ENCODE peak calls at places on chromosomes 6 and 20, in four cellular contexts. One of them, this sample, is unnamed.

GRCh38 chr6:37607949-37608348 is 89.7 kb downstream of the MDGA1 start:
- DNase-seq in HT1080: peak; percentile 55
- DNase-seq in activated CD4-positive, alpha-beta T cell treated with anti-CD3 and anti-CD28 coated beads, Interleukin-2, amount 50 U/mL, for 1 hour: no peak
- DNase-seq in Kasumi-1: peak; percentile 61
- DNase-seq in this sample: peak; percentile 54

GRCh38 chr6:46039646-46040045 is 24.0 kb upstream of the CLIC5 start:
- DNase-seq in Kasumi-1: no peak
- DNase-seq in HT1080: no peak
- DNase-seq in activated CD4-positive, alpha-beta T cell treated with anti-CD3 and anti-CD28 coated beads, Interleukin-2, amount 50 U/mL, for 1 hour: no peak
- DNase-seq in this sample: no peak

GRCh38 chr20:56229821-56230220 is 18.7 kb upstream of the MC3R start:
- DNase-seq in HT1080: no peak
- DNase-seq in activated CD4-positive, alpha-beta T cell treated with anti-CD3 and anti-CD28 coated beads, Interleukin-2, amount 50 U/mL, for 1 hour: no peak
- DNase-seq in Kasumi-1: no peak
- DNase-seq in this sample: no peak

GRCh38 chr20:44832724-44833123 is 22.4 kb upstream of the RIMS4 start:
- DNase-seq in HT1080: no peak
- DNase-seq in activated CD4-positive, alpha-beta T cell treated with anti-CD3 and anti-CD28 coated beads, Interleukin-2, amount 50 U/mL, for 1 hour: no peak
- DNase-seq in Kasumi-1: no peak
- DNase-seq in this sample: peak; percentile 28

GRCh38 chr6:21935561-21936028 is 342.0 kb downstream of the SOX4 start:
- DNase-seq in Kasumi-1: peak; percentile 73
- DNase-seq in HT1080: no peak
- DNase-seq in activated CD4-positive, alpha-beta T cell treated with anti-CD3 and anti-CD28 coated beads, Interleukin-2, amount 50 U/mL, for 1 hour: no peak
- DNase-seq in this sample: no peak

GRCh38 chr20:58471161-58471834 is 43.9 kb downstream of the APCDD1L start:
- DNase-seq in Kasumi-1: no peak
- DNase-seq in activated CD4-positive, alpha-beta T cell treated with anti-CD3 and anti-CD28 coated beads, Interleukin-2, amount 50 U/mL, for 1 hour: no peak
- DNase-seq in HT1080: no peak
- DNase-seq in this sample: no peak

GRCh38 chr20:62980380-62980960 is 26.3 kb downstream of the BHLHE23 start:
- DNase-seq in activated CD4-positive, alpha-beta T cell treated with anti-CD3 and anti-CD28 coated beads, Interleukin-2, amount 50 U/mL, for 1 hour: no peak
- DNase-seq in Kasumi-1: no peak
- DNase-seq in HT1080: no peak
- DNase-seq in this sample: no peak

GRCh38 chr6:6218246-6219085 is 102.0 kb downstream of the F13A1 start:
- DNase-seq in HT1080: peak; percentile 61
- DNase-seq in Kasumi-1: no peak
- DNase-seq in activated CD4-positive, alpha-beta T cell treated with anti-CD3 and anti-CD28 coated beads, Interleukin-2, amount 50 U/mL, for 1 hour: no peak
- DNase-seq in this sample: no peak

GRCh38 chr6:57193177-57193576 is 21.1 kb downstream of the BAG2 start:
- DNase-seq in Kasumi-1: no peak
- DNase-seq in activated CD4-positive, alpha-beta T cell treated with anti-CD3 and anti-CD28 coated beads, Interleukin-2, amount 50 U/mL, for 1 hour: no peak
- DNase-seq in HT1080: no peak
- DNase-seq in this sample: no peak

GRCh38 chr6:170367241-170367640 is 60.7 kb downstream of the FAM120B start:
- DNase-seq in Kasumi-1: no peak
- DNase-seq in HT1080: no peak
- DNase-seq in activated CD4-positive, alpha-beta T cell treated with anti-CD3 and anti-CD28 coated beads, Interleukin-2, amount 50 U/mL, for 1 hour: no peak
- DNase-seq in this sample: peak; percentile 58

GRCh38 chr6:168147205-168147738 is 68.3 kb upstream of the FRMD1 start:
- DNase-seq in activated CD4-positive, alpha-beta T cell treated with anti-CD3 and anti-CD28 coated beads, Interleukin-2, amount 50 U/mL, for 1 hour: no peak
- DNase-seq in Kasumi-1: no peak
- DNase-seq in HT1080: no peak
- DNase-seq in this sample: no peak

GRCh38 chr6:13908955-13909381 is 15.8 kb upstream of the RNF182 start:
- DNase-seq in HT1080: peak; percentile 55
- DNase-seq in activated CD4-positive, alpha-beta T cell treated with anti-CD3 and anti-CD28 coated beads, Interleukin-2, amount 50 U/mL, for 1 hour: peak; percentile 30
- DNase-seq in Kasumi-1: peak; percentile 81
- DNase-seq in this sample: peak; percentile 79

GRCh38 chr6:32609731-32610640 is 20.3 kb upstream of the HLA-DRB1 start:
- DNase-seq in activated CD4-positive, alpha-beta T cell treated with anti-CD3 and anti-CD28 coated beads, Interleukin-2, amount 50 U/mL, for 1 hour: peak; percentile 15
- DNase-seq in Kasumi-1: peak; percentile 91
- DNase-seq in HT1080: peak; percentile 87
- DNase-seq in this sample: peak; percentile 95

GRCh38 chr20:44342240-44342639 is 5.4 kb downstream of the R3HDML start:
- DNase-seq in activated CD4-positive, alpha-beta T cell treated with anti-CD3 and anti-CD28 coated beads, Interleukin-2, amount 50 U/mL, for 1 hour: no peak
- DNase-seq in Kasumi-1: no peak
- DNase-seq in HT1080: peak; percentile 21
- DNase-seq in this sample: no peak

GRCh38 chr6:100453701-100454521 is 10.8 kb downstream of the SIM1 start:
- DNase-seq in activated CD4-positive, alpha-beta T cell treated with anti-CD3 and anti-CD28 coated beads, Interleukin-2, amount 50 U/mL, for 1 hour: no peak
- DNase-seq in Kasumi-1: no peak
- DNase-seq in HT1080: no peak
- DNase-seq in this sample: no peak

GRCh38 chr20:58233393-58233792 is 4.9 kb upstream of the ANKRD60 start:
- DNase-seq in HT1080: no peak
- DNase-seq in activated CD4-positive, alpha-beta T cell treated with anti-CD3 and anti-CD28 coated beads, Interleukin-2, amount 50 U/mL, for 1 hour: no peak
- DNase-seq in Kasumi-1: no peak
- DNase-seq in this sample: no peak

GRCh38 chr6:149899926-149900619 is 2.2 kb upstream of the RAET1E start:
- DNase-seq in Kasumi-1: no peak
- DNase-seq in HT1080: no peak
- DNase-seq in activated CD4-positive, alpha-beta T cell treated with anti-CD3 and anti-CD28 coated beads, Interleukin-2, amount 50 U/mL, for 1 hour: no peak
- DNase-seq in this sample: no peak

This sample was measured in pons.